ENCODE peak calls at places on chromosomes 11 and 22, in five cellular contexts. L, W, R, N and F are unnamed samples.

GRCh38 chr11:116071241-116071640 is 567.0 kb upstream of the CADM1 start:
- DNase-seq in W (no peak), N (no peak), R (no peak), L (no peak), F (no peak)

GRCh38 chr22:24271406-24271760 is 752 bp downstream of the SPECC1L start:
- DNase-seq in W (no peak), R (peak), N (peak), L (peak), F (no peak)

GRCh38 chr11:87778341-87778740 is 396.9 kb downstream of the RAB38 start:
- DNase-seq in L (no peak), R (peak), N (no peak), W (no peak), F (no peak)

GRCh38 chr22:46041642-46042041 is 64.7 kb upstream of the WNT7B start:
- DNase-seq in L (no peak), R (no peak), N (no peak), W (no peak), F (no peak)

GRCh38 chr22:43262990-43263644 is 76.2 kb upstream of the TTLL12 start:
- DNase-seq in L (peak), R (no peak), N (peak), W (peak), F (peak)

GRCh38 chr22:16917144-16918003 is 90.6 kb downstream of the GAB4 start:
- DNase-seq in W (peak), R (peak), L (peak), N (peak), F (peak)

GRCh38 chr22:47193606-47194316 is 431.3 kb downstream of the TBC1D22A start:
- DNase-seq in R (no peak), N (no peak), L (peak), W (no peak), F (no peak)

GRCh38 chr11:126360049-126360446 is 4.6 kb downstream of the ST3GAL4 start:
- DNase-seq in R (no peak), W (no peak), L (no peak), N (no peak), F (no peak)

GRCh38 chr22:50563410-50564160 is 866 bp upstream of the SYCE3 start:
- DNase-seq in N (no peak), L (no peak), R (no peak), W (no peak), F (no peak)

GRCh38 chr11:27347949-27348879 is 14.8 kb downstream of the CCDC34 start:
- DNase-seq in N (no peak), R (no peak), W (no peak), L (no peak), F (no peak)

GRCh38 chr22:45163074-45163416 is 680 bp upstream of the NUP50 start:
- DNase-seq in N (peak), L (no peak), R (peak), W (no peak), F (peak)

GRCh38 chr11:2276999-2277328 is 6.6 kb upstream of the ASCL2 start:
- DNase-seq in R (no peak), W (no peak), L (peak), N (no peak), F (no peak)

GRCh38 chr11:117906710-117907109 is 22.5 kb downstream of the TMPRSS13 start:
- DNase-seq in N (no peak), W (no peak), L (no peak), R (no peak), F (no peak)

GRCh38 chr22:46533434-46533833 is 4.0 kb downstream of the CELSR1 start:
- DNase-seq in N (no peak), W (no peak), R (no peak), L (no peak), F (no peak)

GRCh38 chr11:112016765-112017356 is 8.3 kb upstream of the DLAT start:
- DNase-seq in L (no peak), N (peak), R (peak), W (no peak), F (no peak)

GRCh38 chr11:1866776-1867175 is 13.9 kb downstream of the LSP1 start:
- DNase-seq in N (no peak), L (no peak), W (no peak), R (no peak), F (no peak)

GRCh38 chr11:118947091-118947490 is 9.0 kb upstream of the UPK2 start:
- DNase-seq in L (no peak), N (no peak), R (no peak), W (no peak), F (no peak)
- TF ChIP-seq CTCF in L (no peak), N (no peak), R (no peak), W (no peak), F (no peak)

DNA sequence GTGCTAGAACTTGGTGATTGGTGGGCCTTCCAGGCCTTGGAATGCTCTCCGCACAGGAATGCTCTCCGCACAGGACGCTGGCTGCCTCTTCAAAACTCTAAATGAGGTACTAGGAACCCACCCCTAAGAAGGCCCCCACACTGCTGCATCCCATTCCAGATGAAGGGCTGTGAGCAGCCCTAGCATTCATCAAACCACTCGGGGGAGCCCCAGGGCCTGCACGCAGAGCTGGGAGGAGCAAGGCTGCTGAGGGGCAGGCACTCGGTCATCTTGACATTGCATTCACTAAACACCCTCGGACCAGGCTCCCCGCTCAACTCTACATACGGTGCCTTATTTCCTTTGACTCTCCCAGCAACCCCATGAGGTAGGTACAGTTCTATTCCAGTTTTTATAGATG is 49.2 kb upstream of the EMID1 start:
- DNase-seq in N (peak), W (peak), R (no peak), L (peak), F (no peak)
- TF ChIP-seq CTCF in N (peak), W (peak), R (no peak), L (no peak), F (no peak)

GRCh38 chr11:29507381-29507780 is 509.4 kb downstream of the KCNA4 start:
- DNase-seq in R (no peak), N (no peak), L (no peak), W (no peak), F (no peak)
- TF ChIP-seq CTCF in R (no peak), N (no peak), L (no peak), W (no peak), F (no peak)

GRCh38 chr11:63671322-63672155 is at the start of gene ATL3:
- DNase-seq in L (peak), R (peak), N (peak), W (peak), F (peak)
- TF ChIP-seq CTCF in L (peak), R (peak), N (peak), W (peak), F (no peak)

GRCh38 chr22:49500076-49500460 is 327.6 kb downstream of the BRD1 start:
- DNase-seq in R (no peak), L (no peak), N (no peak), W (no peak), F (no peak)
- TF ChIP-seq CTCF in R (no peak), L (no peak), N (no peak), W (no peak), F (no peak)

GRCh38 chr11:64241430-64242153 is 697 bp downstream of the FKBP2 start:
- DNase-seq in R (peak), N (peak), W (peak), L (peak), F (peak)
- TF ChIP-seq CTCF in R (no peak), N (no peak), W (no peak), L (no peak), F (peak)

GRCh38 chr11:95156133-95156731 is 66.6 kb downstream of the ENDOD1 start:
- DNase-seq in N (no peak), L (no peak), W (peak), R (no peak), F (no peak)

GRCh38 chr11:95153857-95154246 is 64.2 kb downstream of the ENDOD1 start:
- DNase-seq in W (no peak), R (no peak), N (no peak), L (no peak), F (no peak)

GRCh38 chr11:95155385-95155784 is 65.7 kb downstream of the ENDOD1 start:
- DNase-seq in W (no peak), R (no peak), L (no peak), N (no peak), F (no peak)

GRCh38 chr11:95152878-95153856 is 63.5 kb downstream of the ENDOD1 start:
- DNase-seq in N (no peak), L (no peak), R (no peak), W (no peak), F (no peak)

DNA sequence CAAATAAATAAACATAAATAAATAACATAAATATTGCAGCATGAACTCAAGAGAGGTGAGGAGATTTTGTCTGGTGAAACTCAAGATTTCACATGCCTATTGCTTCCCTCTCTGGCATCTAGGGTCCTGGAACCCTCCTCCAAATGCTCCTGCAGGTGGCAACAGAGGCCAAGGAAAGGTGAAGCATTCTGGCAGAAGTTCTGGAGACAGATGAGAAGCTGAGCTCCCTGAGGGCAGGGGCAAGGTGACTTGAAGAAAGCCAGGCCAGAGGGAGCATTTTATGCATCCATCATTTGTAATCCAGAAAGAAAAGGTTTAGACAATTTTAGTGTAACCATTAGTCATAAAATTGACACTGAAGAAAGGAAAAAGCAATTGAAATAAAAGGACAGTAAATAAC is 64.9 kb downstream of the ENDOD1 start:
- DNase-seq in N (peak), L (peak), R (peak), W (peak), F (peak)
- TF ChIP-seq CTCF in N (peak), L (no peak), R (peak), W (peak), F (peak)